ENCODE peak calls at places on chromosomes 5 and 9, in eight cellular contexts. One of them, this sample, is unnamed.

GRCh38 chr5:50564079-50564478 is 102.4 kb upstream of the PARP8 start:
- DNase-seq in RWPE1: no peak
- DNase-seq in T-helper 17 cell: no peak
- DNase-seq in germinal center: no peak
- DNase-seq in RCC 7860: no peak
- DNase-seq in heart right ventricle: no peak
- DNase-seq in psoas muscle: no peak
- DNase-seq in lower leg skin: no peak
- DNase-seq in this sample: no peak

GRCh38 chr5:39661026-39661779 is 236.4 kb upstream of the DAB2 start:
- DNase-seq in RWPE1: peak
- DNase-seq in T-helper 17 cell: no peak
- DNase-seq in germinal center: no peak
- DNase-seq in RCC 7860: no peak
- DNase-seq in heart right ventricle: no peak
- DNase-seq in psoas muscle: no peak
- DNase-seq in lower leg skin: no peak
- DNase-seq in this sample: no peak

GRCh38 chr5:80957031-80957761 is 3.0 kb upstream of the RASGRF2 start:
- DNase-seq in RWPE1: no peak
- DNase-seq in T-helper 17 cell: no peak
- DNase-seq in germinal center: no peak
- DNase-seq in RCC 7860: no peak
- DNase-seq in heart right ventricle: no peak
- DNase-seq in psoas muscle: no peak
- DNase-seq in lower leg skin: no peak
- DNase-seq in this sample: no peak

GRCh38 chr9:114811969-114812636 is 6.3 kb upstream of the TNFSF15 start:
- DNase-seq in RWPE1: no peak
- DNase-seq in T-helper 17 cell: no peak
- DNase-seq in germinal center: no peak
- DNase-seq in RCC 7860: no peak
- DNase-seq in heart right ventricle: no peak
- DNase-seq in psoas muscle: no peak
- DNase-seq in lower leg skin: no peak
- DNase-seq in this sample: no peak

GRCh38 chr9:128419061-128419925 is 1.4 kb upstream of the CERCAM start:
- DNase-seq in RWPE1: no peak
- DNase-seq in T-helper 17 cell: no peak
- DNase-seq in germinal center: no peak
- DNase-seq in RCC 7860: no peak
- DNase-seq in heart right ventricle: no peak
- DNase-seq in psoas muscle: no peak
- DNase-seq in lower leg skin: no peak
- DNase-seq in this sample: no peak

GRCh38 chr9:113566011-113566711 is 102.6 kb downstream of the RGS3 start:
- DNase-seq in RWPE1: peak
- DNase-seq in T-helper 17 cell: no peak
- DNase-seq in germinal center: no peak
- DNase-seq in RCC 7860: no peak
- DNase-seq in heart right ventricle: no peak
- DNase-seq in psoas muscle: no peak
- DNase-seq in lower leg skin: no peak
- DNase-seq in this sample: peak

GRCh38 chr9:76697554-76697953 is 66.7 kb upstream of the PCA3 start:
- DNase-seq in RWPE1: no peak
- DNase-seq in T-helper 17 cell: no peak
- DNase-seq in germinal center: no peak
- DNase-seq in RCC 7860: no peak
- DNase-seq in heart right ventricle: no peak
- DNase-seq in psoas muscle: no peak
- DNase-seq in lower leg skin: no peak
- DNase-seq in this sample: no peak

GRCh38 chr5:346229-346935 is 24.9 kb downstream of the AHRR start:
- DNase-seq in RWPE1: no peak
- DNase-seq in T-helper 17 cell: no peak
- DNase-seq in germinal center: no peak
- DNase-seq in RCC 7860: no peak
- DNase-seq in heart right ventricle: no peak
- DNase-seq in psoas muscle: no peak
- DNase-seq in lower leg skin: no peak
- DNase-seq in this sample: no peak

GRCh38 chr5:149170292-149170691 is 29.0 kb downstream of the ABLIM3 start:
- DNase-seq in RWPE1: no peak
- DNase-seq in T-helper 17 cell: no peak
- DNase-seq in germinal center: no peak
- DNase-seq in RCC 7860: no peak
- DNase-seq in heart right ventricle: no peak
- DNase-seq in psoas muscle: no peak
- DNase-seq in lower leg skin: no peak
- DNase-seq in this sample: no peak

GRCh38 chr5:72517961-72518690 is 10.9 kb upstream of the ZNF366 start:
- DNase-seq in RWPE1: no peak
- DNase-seq in T-helper 17 cell: no peak
- DNase-seq in germinal center: no peak
- DNase-seq in RCC 7860: no peak
- DNase-seq in heart right ventricle: peak
- DNase-seq in psoas muscle: peak
- DNase-seq in lower leg skin: peak
- DNase-seq in this sample: peak

GRCh38 chr9:94867281-94867841 is 140.9 kb downstream of the AOPEP start:
- DNase-seq in RWPE1: peak
- DNase-seq in T-helper 17 cell: no peak
- DNase-seq in germinal center: no peak
- DNase-seq in RCC 7860: peak
- DNase-seq in heart right ventricle: peak
- DNase-seq in psoas muscle: peak
- DNase-seq in lower leg skin: no peak
- DNase-seq in this sample: peak

GRCh38 chr9:127844821-127845359 is 9.6 kb downstream of the ENG start:
- DNase-seq in RWPE1: no peak
- DNase-seq in T-helper 17 cell: no peak
- DNase-seq in germinal center: no peak
- DNase-seq in RCC 7860: no peak
- DNase-seq in heart right ventricle: peak
- DNase-seq in psoas muscle: peak
- DNase-seq in lower leg skin: no peak
- DNase-seq in this sample: no peak

GRCh38 chr9:92042260-92042659 is 73.0 kb downstream of the SPTLC1 start:
- DNase-seq in RWPE1: no peak
- DNase-seq in T-helper 17 cell: no peak
- DNase-seq in germinal center: no peak
- DNase-seq in RCC 7860: no peak
- DNase-seq in heart right ventricle: no peak
- DNase-seq in psoas muscle: no peak
- DNase-seq in lower leg skin: no peak
- DNase-seq in this sample: no peak

GRCh38 chr5:10866913-10867312 is 105.9 kb upstream of the DAP start:
- DNase-seq in RWPE1: no peak
- DNase-seq in T-helper 17 cell: no peak
- DNase-seq in germinal center: no peak
- DNase-seq in RCC 7860: no peak
- DNase-seq in heart right ventricle: no peak
- DNase-seq in psoas muscle: no peak
- DNase-seq in lower leg skin: no peak
- DNase-seq in this sample: no peak

GRCh38 chr5:59423021-59423420 is 470.5 kb downstream of the PDE4D start:
- DNase-seq in RWPE1: no peak
- DNase-seq in T-helper 17 cell: no peak
- DNase-seq in germinal center: no peak
- DNase-seq in RCC 7860: no peak
- DNase-seq in heart right ventricle: no peak
- DNase-seq in psoas muscle: no peak
- DNase-seq in lower leg skin: no peak
- DNase-seq in this sample: no peak

GRCh38 chr9:2934241-2934650 is 90.4 kb upstream of the PUM3 start:
- DNase-seq in RWPE1: no peak
- DNase-seq in T-helper 17 cell: no peak
- DNase-seq in germinal center: no peak
- DNase-seq in RCC 7860: no peak
- DNase-seq in heart right ventricle: no peak
- DNase-seq in psoas muscle: peak
- DNase-seq in lower leg skin: no peak
- DNase-seq in this sample: no peak

GRCh38 chr5:2759696-2760461 is 8.4 kb upstream of the IRX2 start:
- DNase-seq in RWPE1: peak
- DNase-seq in T-helper 17 cell: no peak
- DNase-seq in germinal center: no peak
- DNase-seq in RCC 7860: no peak
- DNase-seq in heart right ventricle: no peak
- DNase-seq in psoas muscle: no peak
- DNase-seq in lower leg skin: no peak
- DNase-seq in this sample: no peak

GRCh38 chr5:13480834-13481233 is 463.7 kb downstream of the DNAH5 start:
- DNase-seq in RWPE1: no peak
- DNase-seq in T-helper 17 cell: no peak
- DNase-seq in germinal center: no peak
- DNase-seq in RCC 7860: no peak
- DNase-seq in heart right ventricle: no peak
- DNase-seq in psoas muscle: no peak
- DNase-seq in lower leg skin: no peak
- DNase-seq in this sample: no peak

GRCh38 chr9:86867658-86868313 is 79.5 kb downstream of the GAS1 start:
- DNase-seq in RWPE1: no peak
- DNase-seq in T-helper 17 cell: no peak
- DNase-seq in germinal center: no peak
- DNase-seq in RCC 7860: no peak
- DNase-seq in heart right ventricle: no peak
- DNase-seq in psoas muscle: no peak
- DNase-seq in lower leg skin: no peak
- DNase-seq in this sample: no peak

GRCh38 chr5:134129411-134130238 is 15.1 kb downstream of the TCF7 start:
- DNase-seq in RWPE1: no peak
- DNase-seq in T-helper 17 cell: no peak
- DNase-seq in germinal center: no peak
- DNase-seq in RCC 7860: no peak
- DNase-seq in heart right ventricle: no peak
- DNase-seq in psoas muscle: no peak
- DNase-seq in lower leg skin: no peak
- DNase-seq in this sample: no peak

GRCh38 chr9:123548749-123549545 is 192.9 kb downstream of the CRB2 start:
- DNase-seq in RWPE1: no peak
- DNase-seq in T-helper 17 cell: no peak
- DNase-seq in germinal center: no peak
- DNase-seq in RCC 7860: no peak
- DNase-seq in heart right ventricle: no peak
- DNase-seq in psoas muscle: no peak
- DNase-seq in lower leg skin: no peak
- DNase-seq in this sample: no peak

GRCh38 chr9:38272710-38273109 is 119.8 kb upstream of the ALDH1B1 start:
- DNase-seq in RWPE1: no peak
- DNase-seq in T-helper 17 cell: no peak
- DNase-seq in germinal center: no peak
- DNase-seq in RCC 7860: no peak
- DNase-seq in heart right ventricle: no peak
- DNase-seq in psoas muscle: no peak
- DNase-seq in lower leg skin: no peak
- DNase-seq in this sample: no peak

GRCh38 chr5:132473019-132473531 is 17.5 kb downstream of the IRF1 start:
- DNase-seq in RWPE1: no peak
- DNase-seq in T-helper 17 cell: peak
- DNase-seq in germinal center: no peak
- DNase-seq in RCC 7860: no peak
- DNase-seq in heart right ventricle: no peak
- DNase-seq in psoas muscle: no peak
- DNase-seq in lower leg skin: no peak
- DNase-seq in this sample: peak

GRCh38 chr5:665956-666711 is 27.0 kb downstream of the TPPP start:
- DNase-seq in RWPE1: no peak
- DNase-seq in T-helper 17 cell: no peak
- DNase-seq in germinal center: no peak
- DNase-seq in RCC 7860: no peak
- DNase-seq in heart right ventricle: no peak
- DNase-seq in psoas muscle: no peak
- DNase-seq in lower leg skin: no peak
- DNase-seq in this sample: no peak

GRCh38 chr5:78757269-78758053 is 108.9 kb upstream of the LHFPL2 start:
- DNase-seq in RWPE1: no peak
- DNase-seq in T-helper 17 cell: no peak
- DNase-seq in germinal center: no peak
- DNase-seq in RCC 7860: peak
- DNase-seq in heart right ventricle: no peak
- DNase-seq in psoas muscle: peak
- DNase-seq in lower leg skin: no peak
- DNase-seq in this sample: peak

GRCh38 chr5:138351517-138351916 is 968 bp upstream of the KDM3B start:
- DNase-seq in RWPE1: no peak
- DNase-seq in T-helper 17 cell: no peak
- DNase-seq in germinal center: no peak
- DNase-seq in RCC 7860: no peak
- DNase-seq in heart right ventricle: no peak
- DNase-seq in psoas muscle: no peak
- DNase-seq in lower leg skin: no peak
- DNase-seq in this sample: no peak